ENCODE peak calls at places on chromosomes 7 and 10, in four cellular contexts. One of them, this sample, is unnamed.

GRCh38 chr7:90994601-90995000 is 269.6 kb upstream of the FZD1 start:
- DNase-seq in A549: no peak
- DNase-seq in suprapubic skin: no peak
- DNase-seq in stomach: no peak
- DNase-seq in this sample: no peak

GRCh38 chr10:122078965-122079401 is 90.0 kb downstream of the TACC2 start:
- DNase-seq in A549: no peak
- DNase-seq in suprapubic skin: peak; percentile 29
- DNase-seq in stomach: no peak
- DNase-seq in this sample: no peak

GRCh38 chr10:29849434-29849833 is 210.0 kb downstream of the JCAD start:
- DNase-seq in stomach: no peak
- DNase-seq in A549: no peak
- DNase-seq in suprapubic skin: no peak
- DNase-seq in this sample: no peak

GRCh38 chr7:50220280-50220679 is 84.2 kb upstream of the IKZF1 start:
- DNase-seq in A549: no peak
- DNase-seq in suprapubic skin: no peak
- DNase-seq in stomach: no peak
- DNase-seq in this sample: no peak

GRCh38 chr10:79905322-79906314 is 43.3 kb downstream of the SFTPD start:
- DNase-seq in suprapubic skin: no peak
- DNase-seq in stomach: no peak
- DNase-seq in A549: no peak
- DNase-seq in this sample: no peak

GRCh38 chr10:88913157-88913556 is 33.1 kb downstream of the STAMBPL1 start:
- DNase-seq in suprapubic skin: no peak
- DNase-seq in stomach: no peak
- DNase-seq in A549: no peak
- DNase-seq in this sample: no peak

GRCh38 chr7:927031-927671 is 27.3 kb downstream of the ADAP1 start:
- DNase-seq in suprapubic skin: peak; percentile 60
- DNase-seq in stomach: peak; percentile 16
- DNase-seq in A549: no peak
- DNase-seq in this sample: no peak

GRCh38 chr7:155804431-155804831 is 7.8 kb downstream of the SHH start:
- DNase-seq in stomach: no peak
- DNase-seq in suprapubic skin: no peak
- DNase-seq in A549: no peak
- DNase-seq in this sample: no peak

GRCh38 chr10:31650010-31650409 is 278.6 kb downstream of the ARHGAP12 start:
- DNase-seq in A549: peak; percentile 14
- DNase-seq in stomach: no peak
- DNase-seq in suprapubic skin: peak; percentile 90
- DNase-seq in this sample: no peak

GRCh38 chr10:71868192-71868697 is 17.2 kb upstream of the PSAP start:
- DNase-seq in A549: peak; percentile 80
- DNase-seq in stomach: no peak
- DNase-seq in suprapubic skin: no peak
- DNase-seq in this sample: no peak

GRCh38 chr10:113045155-113046055 is 95.4 kb downstream of the TCF7L2 start:
- DNase-seq in suprapubic skin: no peak
- DNase-seq in stomach: no peak
- DNase-seq in A549: peak; percentile 38
- DNase-seq in this sample: no peak

GRCh38 chr7:54662701-54663100 is 96.3 kb downstream of the SEC61G start:
- DNase-seq in stomach: no peak
- DNase-seq in suprapubic skin: no peak
- DNase-seq in A549: no peak
- DNase-seq in this sample: no peak

GRCh38 chr7:101066141-101066857 is 19.0 kb upstream of the TRIM56 start:
- DNase-seq in stomach: no peak
- DNase-seq in suprapubic skin: no peak
- DNase-seq in A549: no peak
- DNase-seq in this sample: no peak

GRCh38 chr10:120613180-120613579 is 156.2 kb downstream of the PLPP4 start:
- DNase-seq in A549: no peak
- DNase-seq in stomach: no peak
- DNase-seq in suprapubic skin: no peak
- DNase-seq in this sample: no peak

GRCh38 chr7:71308105-71308504 is 176.2 kb downstream of the GALNT17 start:
- DNase-seq in A549: no peak
- DNase-seq in stomach: no peak
- DNase-seq in suprapubic skin: no peak
- DNase-seq in this sample: no peak
- H3K4me3 ChIP-seq in A549: no peak overlapping the region
- H3K4me3 ChIP-seq in stomach: no peak overlapping the region
- H3K4me3 ChIP-seq in suprapubic skin: no peak overlapping the region
- H3K4me3 ChIP-seq in this sample: peak overlapping the region; percentile 1

DNA sequence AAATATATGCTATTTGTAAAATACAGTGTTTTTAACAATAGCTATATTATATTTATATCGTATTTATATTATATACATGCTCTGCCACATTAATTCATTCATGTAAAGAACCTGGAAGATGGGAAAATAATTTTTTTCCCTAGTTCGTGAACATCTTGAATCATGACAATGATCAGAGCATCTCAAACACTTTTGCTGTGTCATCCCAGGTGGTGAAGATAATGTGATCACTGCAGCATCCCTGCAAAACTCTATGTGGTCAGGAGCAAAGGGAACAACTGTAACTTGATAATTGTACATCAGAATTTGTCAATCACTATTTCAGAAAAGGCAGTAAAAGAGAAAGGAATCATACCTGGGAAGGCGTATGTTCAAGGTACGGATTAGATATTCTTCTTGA is 39.3 kb downstream of the RAPGEF5 start:
- DNase-seq in suprapubic skin: no peak
- DNase-seq in stomach: no peak
- DNase-seq in A549: no peak
- DNase-seq in this sample: no peak
- TF ChIP-seq EP300 in suprapubic skin: no peak
- TF ChIP-seq EP300 in stomach: no peak
- TF ChIP-seq EP300 in A549: no peak
- TF ChIP-seq EP300 in this sample: no peak

DNA sequence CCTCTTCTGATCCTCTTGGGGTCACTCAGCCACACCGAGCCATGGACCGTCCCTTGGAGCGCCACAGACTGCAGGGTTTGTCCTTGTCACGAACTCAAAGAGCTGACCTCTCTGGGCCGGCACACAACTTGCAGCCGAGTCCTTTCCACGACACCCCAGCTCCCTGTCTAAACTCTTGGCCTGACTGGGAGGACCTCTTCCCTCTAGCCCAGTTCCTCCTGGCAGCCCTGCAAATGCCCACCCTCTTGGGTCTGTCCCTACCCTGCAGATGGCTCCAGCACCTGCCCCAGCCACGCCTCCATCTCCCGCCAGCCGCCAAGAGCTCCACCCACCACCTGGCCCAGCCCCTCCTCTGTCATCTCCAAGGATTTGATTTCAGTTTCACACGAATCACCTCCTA is 339.2 kb downstream of the DNAJB6 start:
- DNase-seq in stomach: peak; percentile 22
- DNase-seq in suprapubic skin: peak; percentile 38
- DNase-seq in A549: no peak
- DNase-seq in this sample: no peak
- H3K4me1 ChIP-seq in stomach: no peaks in the 10 kb centered on the region
- H3K4me1 ChIP-seq in suprapubic skin: no peaks in the 10 kb centered on the region
- H3K4me1 ChIP-seq in A549: no peaks in the 10 kb centered on the region
- H3K4me1 ChIP-seq in this sample: no peaks in the 10 kb centered on the region

DNA sequence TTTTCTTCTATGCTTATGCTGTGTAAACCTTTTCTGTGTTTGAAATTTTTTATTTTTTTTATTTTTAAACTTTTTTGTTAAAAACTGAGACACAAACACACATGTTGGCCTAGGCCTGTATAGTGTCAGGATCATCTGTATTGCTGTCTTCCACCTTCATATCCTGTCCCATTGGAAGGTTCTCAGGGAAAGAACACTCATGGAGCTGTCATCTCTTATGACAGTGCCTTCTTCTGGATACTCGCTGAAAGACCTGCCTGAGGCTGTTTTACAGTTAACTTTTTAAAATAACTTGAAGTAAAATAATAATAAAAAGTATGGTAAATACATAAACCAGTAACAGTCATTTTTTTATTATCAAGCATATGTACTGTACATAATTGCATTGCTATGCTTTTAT is 34.1 kb downstream of the CREM start:
- DNase-seq in stomach: no peak
- DNase-seq in A549: no peak
- DNase-seq in suprapubic skin: no peak
- DNase-seq in this sample: no peak
- H3K4me3 ChIP-seq in stomach: no peak overlapping the region
- H3K4me3 ChIP-seq in A549: no peak overlapping the region
- H3K4me3 ChIP-seq in suprapubic skin: no peak overlapping the region
- H3K4me3 ChIP-seq in this sample: no peak overlapping the region

GRCh38 chr7:3393862-3394261 is 92.8 kb downstream of the SDK1 start:
- DNase-seq in suprapubic skin: no peak
- DNase-seq in A549: peak; percentile 4
- DNase-seq in stomach: no peak
- DNase-seq in this sample: no peak

GRCh38 chr7:3399858-3400257 is 98.8 kb downstream of the SDK1 start:
- DNase-seq in stomach: no peak
- DNase-seq in A549: peak; percentile 61
- DNase-seq in suprapubic skin: no peak
- DNase-seq in this sample: no peak

GRCh38 chr7:3397324-3397723 is 96.3 kb downstream of the SDK1 start:
- DNase-seq in stomach: no peak
- DNase-seq in A549: no peak
- DNase-seq in suprapubic skin: no peak
- DNase-seq in this sample: no peak
- TF ChIP-seq EP300 in stomach: no peak
- TF ChIP-seq EP300 in A549: no peak
- TF ChIP-seq EP300 in suprapubic skin: no peak
- TF ChIP-seq EP300 in this sample: no peak

GRCh38 chr7:116562529-116563121 is 37.8 kb downstream of the CAV1 start:
- DNase-seq in stomach: no peak
- DNase-seq in A549: no peak
- DNase-seq in suprapubic skin: no peak
- DNase-seq in this sample: no peak

GRCh38 chr7:116557901-116558300 is 33.1 kb downstream of the CAV1 start:
- DNase-seq in suprapubic skin: no peak
- DNase-seq in stomach: no peak
- DNase-seq in A549: no peak
- DNase-seq in this sample: no peak

GRCh38 chr7:116560021-116560970 is 35.5 kb downstream of the CAV1 start:
- DNase-seq in suprapubic skin: no peak
- DNase-seq in A549: no peak
- DNase-seq in stomach: no peak
- DNase-seq in this sample: no peak

GRCh38 chr7:116565981-116566380 is 41.1 kb downstream of the CAV1 start:
- DNase-seq in stomach: no peak
- DNase-seq in suprapubic skin: no peak
- DNase-seq in A549: no peak
- DNase-seq in this sample: no peak

GRCh38 chr7:116561697-116562483 is 37.1 kb downstream of the CAV1 start:
- DNase-seq in suprapubic skin: no peak
- DNase-seq in A549: no peak
- DNase-seq in stomach: no peak
- DNase-seq in this sample: no peak
- H3K4me1 ChIP-seq in suprapubic skin: peaks cover 8% of the 10 kb centered on the region
- H3K4me1 ChIP-seq in A549: peaks cover 27% of the 10 kb centered on the region
- H3K4me1 ChIP-seq in stomach: peaks cover 8% of the 10 kb centered on the region
- H3K4me1 ChIP-seq in this sample: peaks cover 29% of the 10 kb centered on the region

GRCh38 chr7:137342340-137342739 is 1.2 kb downstream of the PTN start:
- DNase-seq in stomach: no peak
- DNase-seq in A549: no peak
- DNase-seq in suprapubic skin: no peak
- DNase-seq in this sample: no peak
- H3K4me3 ChIP-seq in stomach: peak overlapping the region; percentile 42
- H3K4me3 ChIP-seq in A549: no peak overlapping the region
- H3K4me3 ChIP-seq in suprapubic skin: no peak overlapping the region
- H3K4me3 ChIP-seq in this sample: peak overlapping the region; percentile 47

DNA sequence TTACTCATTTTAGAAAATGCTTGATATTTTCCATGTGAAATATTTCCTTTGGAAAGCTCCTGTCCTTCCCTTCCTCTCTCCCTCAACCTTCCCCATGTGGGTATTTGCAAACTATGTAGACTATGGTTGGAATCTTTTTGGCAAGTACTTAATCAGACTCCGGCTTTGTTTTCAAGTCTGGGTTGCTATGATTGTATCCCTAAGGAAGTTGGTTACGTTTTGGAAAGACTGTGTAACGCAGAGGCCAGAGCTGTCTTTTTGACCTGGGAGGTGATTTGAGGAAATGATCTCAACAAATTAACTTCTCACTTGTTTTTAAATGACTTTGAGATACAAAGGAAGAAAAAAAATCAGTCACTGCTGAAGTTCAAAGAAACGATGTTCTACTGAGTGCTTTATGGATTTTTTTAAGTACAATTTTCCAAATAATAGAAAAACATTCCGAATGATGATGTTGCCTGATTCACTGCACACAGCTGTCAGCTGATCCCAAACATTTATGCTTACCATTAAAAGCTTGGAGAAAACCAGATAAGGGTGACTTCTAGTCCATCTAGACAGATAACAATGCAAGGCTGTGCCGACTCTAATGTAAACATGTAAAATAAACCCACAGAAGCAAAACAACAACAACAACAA is 145.5 kb upstream of the CELF2 start:
- DNase-seq in stomach: no peak
- DNase-seq in A549: no peak
- DNase-seq in suprapubic skin: no peak
- DNase-seq in this sample: no peak
- TF ChIP-seq EP300 in stomach: no peak
- TF ChIP-seq EP300 in A549: no peak
- TF ChIP-seq EP300 in suprapubic skin: no peak
- TF ChIP-seq EP300 in this sample: no peak

This sample was measured in esophagus muscularis mucosa.